ENCODE peak calls at places on chromosome 19, in five cellular contexts. T is anterior cingulate cortex, F is T-helper 2 cell, W is HT-29, D is WTC11. I is an unnamed sample.

GRCh38 chr19:18389736-18390074 is 3.7 kb downstream of the GDF15 start:
- DNase-seq in T (no peak), F (no peak), W (no peak), D (no peak), I (no peak)

GRCh38 chr19:10784257-10784656 is 51.8 kb downstream of the TMED1 start:
- DNase-seq in T (no peak), F (no peak), W (no peak), D (no peak), I (no peak)

GRCh38 chr19:54013866-54014265 is 22.4 kb downstream of the CACNG6 start:
- DNase-seq in T (no peak), F (no peak), W (no peak), D (no peak), I (no peak)

GRCh38 chr19:34336781-34337271 is 28.2 kb upstream of the GPI start:
- DNase-seq in T (no peak), F (peak; percentile 71), W (peak; percentile 71), D (no peak), I (peak; percentile 65)

GRCh38 chr19:42003506-42004294 is 9.7 kb upstream of the ATP1A3 start:
- DNase-seq in T (no peak), F (no peak), W (no peak), D (no peak), I (no peak)

GRCh38 chr19:55866521-55866920 is 30.2 kb downstream of the NLRP4 start:
- DNase-seq in T (no peak), F (no peak), W (no peak), D (no peak), I (no peak)

GRCh38 chr19:42461700-42462324 is 19.1 kb upstream of the CXCL17 start:
- DNase-seq in T (peak; percentile 36), F (no peak), W (peak; percentile 94), D (no peak), I (no peak)

GRCh38 chr19:55544776-55545439 is 435 bp downstream of the SBK3 start:
- DNase-seq in T (no peak), F (no peak), W (no peak), D (no peak), I (no peak)

GRCh38 chr19:4456566-4456842 is 1.1 kb downstream of the UBXN6 start:
- DNase-seq in T (peak; percentile 54), F (no peak), W (peak; percentile 41), D (no peak), I (peak; percentile 81)

GRCh38 chr19:7888145-7888825 is at the start of gene LRRC8E:
- DNase-seq in T (no peak), F (no peak), W (peak; percentile 47), D (peak; percentile 87), I (peak; percentile 76)

GRCh38 chr19:56748443-56748842 is 76.9 kb upstream of the ZNF835 start:
- DNase-seq in T (peak; percentile 12), F (no peak), W (peak; percentile 33), D (no peak), I (peak; percentile 30)

GRCh38 chr19:5881543-5882299 is 11.4 kb upstream of the FUT5 start:
- DNase-seq in T (no peak), F (no peak), W (no peak), D (no peak), I (no peak)

GRCh38 chr19:41543582-41543981 is 32.4 kb upstream of the CEACAM21 start:
- DNase-seq in T (no peak), F (no peak), W (no peak), D (no peak), I (no peak)

GRCh38 chr19:55304279-55304978 is 20.6 kb downstream of the BRSK1 start:
- DNase-seq in T (no peak), F (peak; percentile 54), W (peak; percentile 87), D (peak; percentile 81), I (peak; percentile 56)

GRCh38 chr19:7654401-7654800 is 14.4 kb upstream of the RETN start:
- DNase-seq in T (no peak), F (no peak), W (no peak), D (no peak), I (no peak)

GRCh38 chr19:13935765-13936486 is 2.3 kb downstream of the PODNL1 start:
- DNase-seq in T (no peak), F (no peak), W (no peak), D (peak; percentile 70), I (peak; percentile 40)

GRCh38 chr19:5580116-5580515 is 12.4 kb upstream of the TINCR start:
- DNase-seq in T (no peak), F (no peak), W (no peak), D (no peak), I (no peak)

GRCh38 chr19:1360818-1361461 is 22.8 kb upstream of the NDUFS7 start:
- DNase-seq in T (peak; percentile 70), F (no peak), W (no peak), D (no peak), I (no peak)

GRCh38 chr19:31418055-31418454 is 68.8 kb upstream of the TSHZ3 start:
- DNase-seq in T (no peak), F (no peak), W (no peak), D (peak; percentile 52), I (no peak)

GRCh38 chr19:33278403-33279269 is 23.7 kb downstream of the CEBPA start:
- DNase-seq in T (no peak), F (no peak), W (no peak), D (no peak), I (no peak)

GRCh38 chr19:9406798-9407352 is 28.5 kb downstream of the ZNF266 start:
- DNase-seq in T (peak; percentile 28), F (peak; percentile 56), W (no peak), D (peak; percentile 65), I (peak; percentile 92)

GRCh38 chr19:4636151-4636717 is 3.1 kb upstream of the TNFAIP8L1 start:
- DNase-seq in T (peak; percentile 36), F (peak; percentile 77), W (peak; percentile 37), D (peak; percentile 85), I (peak; percentile 71)

GRCh38 chr19:31154021-31154420 is 195.2 kb downstream of the TSHZ3 start:
- DNase-seq in T (no peak), F (no peak), W (no peak), D (no peak), I (no peak)

GRCh38 chr19:38729653-38730469 is 14.4 kb downstream of the CAPN12 start:
- DNase-seq in T (no peak), F (peak; percentile 76), W (peak; percentile 91), D (peak; percentile 94), I (peak; percentile 80)

GRCh38 chr19:29881386-29881785 is 60.7 kb upstream of the URI1 start:
- DNase-seq in T (no peak), F (no peak), W (no peak), D (no peak), I (no peak)

GRCh38 chr19:5691205-5691929 is 1.3 kb downstream of the RPL36 start:
- DNase-seq in T (peak; percentile 40), F (peak; percentile 52), W (peak; percentile 35), D (no peak), I (peak; percentile 73)

GRCh38 chr19:39382991-39383828 is 7.7 kb downstream of the PAF1 start:
- DNase-seq in T (no peak), F (no peak), W (no peak), D (no peak), I (no peak)

GRCh38 chr19:42032428-42032827 is 37.6 kb downstream of the GRIK5 start:
- DNase-seq in T (no peak), F (no peak), W (peak; percentile 93), D (peak; percentile 37), I (no peak)

GRCh38 chr19:42108527-42109389 is 23.5 kb downstream of the POU2F2 start:
- DNase-seq in T (peak; percentile 70), F (peak; percentile 87), W (peak; percentile 98), D (peak; percentile 91), I (peak; percentile 94)

GRCh38 chr19:51810228-51810627 is 15.3 kb downstream of the FPR3 start:
- DNase-seq in T (no peak), F (no peak), W (peak; percentile 75), D (no peak), I (no peak)

GRCh38 chr19:41064974-41065569 is 23.2 kb upstream of the CYP2A13 start:
- DNase-seq in T (no peak), F (peak; percentile 9), W (peak; percentile 27), D (no peak), I (peak; percentile 14)

GRCh38 chr19:18211683-18212082 is 7.8 kb upstream of the RAB3A start:
- DNase-seq in T (no peak), F (no peak), W (no peak), D (no peak), I (no peak)